ENCODE peak calls at places on chromosome 20, in seven cellular contexts. One of them, this sample, is unnamed.

GRCh38 chr20:38805958-38806854 is 709 bp downstream of the PPP1R16B start:
- DNase-seq in AG04449: no peak
- DNase-seq in psoas muscle: no peak
- DNase-seq in IMR-90: no peak
- DNase-seq in left ventricle myocardium inferior: peak
- DNase-seq in cardiac fibroblast: no peak
- DNase-seq in lower leg skin: no peak
- DNase-seq in this sample: peak

GRCh38 chr20:56431451-56431850 is 19.4 kb downstream of the CASS4 start:
- DNase-seq in psoas muscle: no peak
- DNase-seq in IMR-90: no peak
- DNase-seq in AG04449: no peak
- DNase-seq in left ventricle myocardium inferior: no peak
- DNase-seq in cardiac fibroblast: no peak
- DNase-seq in lower leg skin: no peak
- DNase-seq in this sample: no peak

GRCh38 chr20:25057234-25058050 is 497 bp downstream of the ACSS1 start:
- DNase-seq in AG04449: no peak
- DNase-seq in IMR-90: peak
- DNase-seq in psoas muscle: peak
- DNase-seq in cardiac fibroblast: peak
- DNase-seq in lower leg skin: no peak
- DNase-seq in left ventricle myocardium inferior: peak
- DNase-seq in this sample: peak

GRCh38 chr20:32743237-32744112 is at the start of gene COMMD7:
- DNase-seq in lower leg skin: peak
- DNase-seq in IMR-90: peak
- DNase-seq in left ventricle myocardium inferior: peak
- DNase-seq in AG04449: no peak
- DNase-seq in psoas muscle: peak
- DNase-seq in cardiac fibroblast: peak
- DNase-seq in this sample: peak

GRCh38 chr20:63554361-63555278 is 661 bp downstream of the FNDC11 start:
- DNase-seq in lower leg skin: no peak
- DNase-seq in left ventricle myocardium inferior: no peak
- DNase-seq in AG04449: no peak
- DNase-seq in psoas muscle: no peak
- DNase-seq in IMR-90: no peak
- DNase-seq in cardiac fibroblast: no peak
- DNase-seq in this sample: peak

GRCh38 chr20:49999329-49999728 is 16.5 kb downstream of the SNAI1 start:
- DNase-seq in AG04449: no peak
- DNase-seq in lower leg skin: no peak
- DNase-seq in psoas muscle: no peak
- DNase-seq in cardiac fibroblast: no peak
- DNase-seq in left ventricle myocardium inferior: no peak
- DNase-seq in IMR-90: no peak
- DNase-seq in this sample: peak

GRCh38 chr20:56247954-56248782 is at the start of gene MC3R:
- DNase-seq in psoas muscle: no peak
- DNase-seq in cardiac fibroblast: peak
- DNase-seq in lower leg skin: no peak
- DNase-seq in left ventricle myocardium inferior: no peak
- DNase-seq in IMR-90: peak
- DNase-seq in AG04449: no peak
- DNase-seq in this sample: peak

GRCh38 chr20:35820715-35821114 is 48.9 kb downstream of the PHF20 start:
- DNase-seq in left ventricle myocardium inferior: no peak
- DNase-seq in AG04449: no peak
- DNase-seq in lower leg skin: no peak
- DNase-seq in IMR-90: peak
- DNase-seq in psoas muscle: no peak
- DNase-seq in cardiac fibroblast: peak
- DNase-seq in this sample: no peak

GRCh38 chr20:55095745-55096450 is 620.5 kb downstream of the DOK5 start:
- DNase-seq in cardiac fibroblast: no peak
- DNase-seq in left ventricle myocardium inferior: no peak
- DNase-seq in AG04449: no peak
- DNase-seq in psoas muscle: no peak
- DNase-seq in IMR-90: no peak
- DNase-seq in lower leg skin: no peak
- DNase-seq in this sample: no peak

GRCh38 chr20:39799366-39799965 is 837.3 kb downstream of the DHX35 start:
- DNase-seq in lower leg skin: no peak
- DNase-seq in psoas muscle: no peak
- DNase-seq in cardiac fibroblast: no peak
- DNase-seq in AG04449: no peak
- DNase-seq in IMR-90: no peak
- DNase-seq in left ventricle myocardium inferior: no peak
- DNase-seq in this sample: no peak

GRCh38 chr20:63027425-63028389 is 20.9 kb upstream of the BHLHE23 start:
- DNase-seq in AG04449: no peak
- DNase-seq in left ventricle myocardium inferior: peak
- DNase-seq in psoas muscle: no peak
- DNase-seq in cardiac fibroblast: no peak
- DNase-seq in lower leg skin: no peak
- DNase-seq in IMR-90: no peak
- DNase-seq in this sample: peak

GRCh38 chr20:50731055-50731929 is at the start of gene PARD6B:
- DNase-seq in lower leg skin: peak
- DNase-seq in IMR-90: peak
- DNase-seq in AG04449: peak
- DNase-seq in cardiac fibroblast: peak
- DNase-seq in left ventricle myocardium inferior: peak
- DNase-seq in psoas muscle: peak
- DNase-seq in this sample: peak

DNA sequence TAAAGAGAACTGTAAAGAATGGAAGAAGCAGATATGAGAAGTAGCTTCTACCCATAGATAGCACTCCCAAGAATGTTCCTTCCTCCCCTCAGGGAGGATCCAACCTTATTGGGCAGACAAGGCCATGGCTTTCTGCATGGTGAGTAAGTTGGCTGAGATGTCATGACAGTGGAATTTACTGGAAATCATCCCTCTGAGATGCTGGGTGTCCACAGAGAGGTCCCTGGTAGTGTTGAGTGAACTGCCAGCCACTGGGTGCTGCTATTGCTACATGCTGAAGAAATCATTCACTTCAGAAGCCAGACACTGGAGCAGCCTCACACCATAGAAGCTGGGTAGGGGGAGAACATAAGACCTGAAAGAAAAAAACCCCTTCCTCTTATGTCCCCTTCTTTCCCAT is 46.4 kb upstream of the FERMT1 start:
- DNase-seq in cardiac fibroblast: peak
- DNase-seq in IMR-90: peak
- DNase-seq in lower leg skin: no peak
- DNase-seq in AG04449: no peak
- DNase-seq in psoas muscle: no peak
- DNase-seq in left ventricle myocardium inferior: no peak
- DNase-seq in this sample: no peak
- TF ChIP-seq CTCF in cardiac fibroblast: peak
- TF ChIP-seq CTCF in IMR-90: peak
- TF ChIP-seq CTCF in lower leg skin: no peak
- TF ChIP-seq CTCF in AG04449: no peak
- TF ChIP-seq CTCF in psoas muscle: no peak
- TF ChIP-seq CTCF in left ventricle myocardium inferior: no peak
- TF ChIP-seq CTCF in this sample: no peak

GRCh38 chr20:358891-359555 is 12.1 kb downstream of the NRSN2 start:
- DNase-seq in lower leg skin: no peak
- DNase-seq in cardiac fibroblast: peak
- DNase-seq in IMR-90: no peak
- DNase-seq in psoas muscle: no peak
- DNase-seq in AG04449: no peak
- DNase-seq in left ventricle myocardium inferior: no peak
- DNase-seq in this sample: no peak

GRCh38 chr20:363319-364078 is 16.6 kb downstream of the NRSN2 start:
- DNase-seq in left ventricle myocardium inferior: no peak
- DNase-seq in IMR-90: peak
- DNase-seq in cardiac fibroblast: no peak
- DNase-seq in AG04449: no peak
- DNase-seq in psoas muscle: no peak
- DNase-seq in lower leg skin: no peak
- DNase-seq in this sample: peak

GRCh38 chr20:361562-361961 is 14.7 kb downstream of the NRSN2 start:
- DNase-seq in lower leg skin: no peak
- DNase-seq in AG04449: no peak
- DNase-seq in IMR-90: no peak
- DNase-seq in cardiac fibroblast: no peak
- DNase-seq in left ventricle myocardium inferior: no peak
- DNase-seq in psoas muscle: no peak
- DNase-seq in this sample: no peak

GRCh38 chr20:364905-365794 is 15.4 kb upstream of the TRIB3 start:
- DNase-seq in lower leg skin: no peak
- DNase-seq in left ventricle myocardium inferior: no peak
- DNase-seq in psoas muscle: no peak
- DNase-seq in cardiac fibroblast: peak
- DNase-seq in AG04449: no peak
- DNase-seq in IMR-90: peak
- DNase-seq in this sample: peak

DNA sequence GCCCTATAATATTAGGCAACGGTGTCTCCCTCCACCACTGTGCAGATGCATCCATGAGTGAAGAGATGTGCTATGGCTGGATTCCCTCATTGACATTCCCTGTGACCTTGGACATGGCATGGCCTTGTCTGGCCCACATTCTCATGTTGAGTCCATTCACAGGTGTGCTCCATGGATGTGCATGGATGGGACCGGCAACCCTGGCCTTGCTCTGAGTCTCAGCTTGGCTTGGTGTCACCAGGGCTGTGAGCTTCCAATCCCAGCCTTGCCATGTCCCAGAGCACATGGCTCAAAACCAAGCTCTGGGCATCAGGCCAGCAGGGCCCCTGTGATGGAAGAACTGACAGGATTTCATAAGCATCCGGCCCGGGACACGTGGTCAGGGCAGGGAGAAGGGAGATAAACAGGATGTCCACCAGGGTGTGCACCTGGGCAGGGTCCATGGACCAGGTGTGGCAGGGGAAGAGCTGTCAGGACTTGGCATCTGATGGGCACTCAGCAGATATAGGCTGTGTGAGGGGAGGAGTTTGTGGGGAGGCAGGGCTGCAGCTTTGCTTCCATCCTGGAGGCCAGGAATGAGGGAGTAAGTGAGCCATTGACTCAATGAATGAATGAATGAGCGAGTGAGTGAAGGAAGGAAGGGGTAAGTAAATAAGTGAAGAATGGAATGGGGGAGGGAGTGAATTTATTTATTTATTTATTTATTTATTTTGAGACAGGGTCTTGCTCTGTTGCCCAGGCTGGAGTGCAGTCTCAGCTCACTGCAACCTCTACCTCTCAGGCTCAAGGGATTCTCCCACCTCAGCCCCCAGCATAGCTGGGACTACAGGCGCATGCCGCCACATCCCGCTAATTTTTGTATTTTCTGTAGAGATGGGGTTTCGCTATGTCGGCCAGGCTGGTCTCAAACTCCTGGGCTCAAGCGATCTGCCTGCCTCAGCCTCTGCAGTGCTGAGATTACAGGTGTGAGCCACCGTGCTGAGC is 15.7 kb downstream of the NRSN2 start:
- DNase-seq in lower leg skin: peak
- DNase-seq in psoas muscle: peak
- DNase-seq in IMR-90: peak
- DNase-seq in cardiac fibroblast: peak
- DNase-seq in AG04449: no peak
- DNase-seq in left ventricle myocardium inferior: peak
- DNase-seq in this sample: peak
- TF ChIP-seq CTCF in lower leg skin: peak
- TF ChIP-seq CTCF in psoas muscle: peak
- TF ChIP-seq CTCF in IMR-90: peak
- TF ChIP-seq CTCF in cardiac fibroblast: peak
- TF ChIP-seq CTCF in AG04449: peak
- TF ChIP-seq CTCF in left ventricle myocardium inferior: peak
- TF ChIP-seq CTCF in this sample: peak

GRCh38 chr20:53195882-53196610 is 223.9 kb downstream of the TSHZ2 start:
- DNase-seq in AG04449: no peak
- DNase-seq in left ventricle myocardium inferior: no peak
- DNase-seq in lower leg skin: no peak
- DNase-seq in cardiac fibroblast: no peak
- DNase-seq in IMR-90: no peak
- DNase-seq in psoas muscle: no peak
- DNase-seq in this sample: no peak
- TF ChIP-seq CTCF in AG04449: no peak
- TF ChIP-seq CTCF in left ventricle myocardium inferior: no peak
- TF ChIP-seq CTCF in lower leg skin: no peak
- TF ChIP-seq CTCF in cardiac fibroblast: no peak
- TF ChIP-seq CTCF in IMR-90: no peak
- TF ChIP-seq CTCF in psoas muscle: no peak
- TF ChIP-seq CTCF in this sample: no peak

GRCh38 chr20:214383-214782 is 12.7 kb upstream of the DEFB129 start:
- DNase-seq in IMR-90: no peak
- DNase-seq in cardiac fibroblast: no peak
- DNase-seq in AG04449: no peak
- DNase-seq in left ventricle myocardium inferior: no peak
- DNase-seq in lower leg skin: no peak
- DNase-seq in psoas muscle: no peak
- DNase-seq in this sample: no peak

GRCh38 chr20:221258-221830 is 5.7 kb upstream of the DEFB129 start:
- DNase-seq in lower leg skin: no peak
- DNase-seq in IMR-90: no peak
- DNase-seq in left ventricle myocardium inferior: no peak
- DNase-seq in cardiac fibroblast: no peak
- DNase-seq in psoas muscle: no peak
- DNase-seq in AG04449: no peak
- DNase-seq in this sample: no peak

GRCh38 chr20:217266-217665 is 9.8 kb upstream of the DEFB129 start:
- DNase-seq in left ventricle myocardium inferior: no peak
- DNase-seq in psoas muscle: no peak
- DNase-seq in IMR-90: no peak
- DNase-seq in lower leg skin: no peak
- DNase-seq in AG04449: no peak
- DNase-seq in cardiac fibroblast: no peak
- DNase-seq in this sample: no peak

GRCh38 chr20:215796-216195 is 11.3 kb upstream of the DEFB129 start:
- DNase-seq in lower leg skin: no peak
- DNase-seq in cardiac fibroblast: no peak
- DNase-seq in psoas muscle: no peak
- DNase-seq in left ventricle myocardium inferior: no peak
- DNase-seq in IMR-90: no peak
- DNase-seq in AG04449: no peak
- DNase-seq in this sample: no peak

GRCh38 chr20:219290-220115 is 7.6 kb upstream of the DEFB129 start:
- DNase-seq in AG04449: no peak
- DNase-seq in IMR-90: peak
- DNase-seq in cardiac fibroblast: peak
- DNase-seq in lower leg skin: no peak
- DNase-seq in left ventricle myocardium inferior: no peak
- DNase-seq in psoas muscle: no peak
- DNase-seq in this sample: peak
- TF ChIP-seq CTCF in AG04449: no peak
- TF ChIP-seq CTCF in IMR-90: peak
- TF ChIP-seq CTCF in cardiac fibroblast: peak
- TF ChIP-seq CTCF in lower leg skin: no peak
- TF ChIP-seq CTCF in left ventricle myocardium inferior: peak
- TF ChIP-seq CTCF in psoas muscle: peak
- TF ChIP-seq CTCF in this sample: no peak

GRCh38 chr20:11980263-11980662 is 62.6 kb downstream of the BTBD3 start:
- DNase-seq in IMR-90: no peak
- DNase-seq in lower leg skin: no peak
- DNase-seq in psoas muscle: no peak
- DNase-seq in AG04449: no peak
- DNase-seq in cardiac fibroblast: no peak
- DNase-seq in left ventricle myocardium inferior: no peak
- DNase-seq in this sample: no peak
- TF ChIP-seq CTCF in IMR-90: no peak
- TF ChIP-seq CTCF in lower leg skin: no peak
- TF ChIP-seq CTCF in psoas muscle: no peak
- TF ChIP-seq CTCF in AG04449: no peak
- TF ChIP-seq CTCF in cardiac fibroblast: no peak
- TF ChIP-seq CTCF in left ventricle myocardium inferior: no peak
- TF ChIP-seq CTCF in this sample: no peak

This sample was measured in activated CD8-positive, alpha-beta T cell treated with anti-CD3 and anti-CD28 coated beads for 36 hours.